ENCODE peak calls at places on chromosomes 5 and 9, in eight cellular contexts. B is body of pancreas, G is Peyer's patch, Y is ovary, I is heart left ventricle, F is spleen, V is IMR-90, S is adrenal gland. H is an unnamed sample. For H3K4me1, the result is how much of the 10 kb centered on the place peaks cover.

GRCh38 chr5:174724484-174725260 is at the start of gene MSX2:
- DNase-seq in B (peak), Y (peak), V (peak), F (peak), G (no peak), I (peak), S (peak), H (peak)

GRCh38 chr5:140382866-140383265 is 18.8 kb upstream of the ANKHD1 start:
- DNase-seq in V (no peak), F (no peak), G (no peak), Y (no peak), B (no peak), I (no peak), S (no peak), H (no peak)

GRCh38 chr9:72460342-72461312 is 60.8 kb upstream of the TMC1 start:
- DNase-seq in Y (no peak), I (no peak), F (no peak), S (no peak), V (no peak), G (no peak), B (peak), H (no peak)

GRCh38 chr9:89676281-89676680 is 71.5 kb downstream of the GADD45G start:
- DNase-seq in F (no peak), I (peak), B (peak), V (no peak), G (no peak), Y (no peak), S (peak), H (peak)

GRCh38 chr5:132013006-132013689 is 1.7 kb upstream of the ACSL6 start:
- DNase-seq in F (peak), B (no peak), Y (no peak), I (no peak), G (peak), S (peak), V (no peak), H (peak)

GRCh38 chr5:90133941-90134340 is 275.6 kb downstream of the CETN3 start:
- DNase-seq in S (no peak), Y (no peak), V (no peak), G (no peak), I (no peak), F (no peak), B (no peak), H (no peak)

GRCh38 chr5:85556464-85556863 is 1061.3 kb upstream of the COX7C start:
- DNase-seq in B (no peak), I (no peak), Y (no peak), G (no peak), F (peak), V (no peak), S (no peak), H (no peak)

GRCh38 chr5:127650649-127651048 is 1.8 kb downstream of the CTXN3 start:
- DNase-seq in V (peak), B (no peak), F (no peak), Y (no peak), S (no peak), I (no peak), G (no peak), H (no peak)

GRCh38 chr9:76912631-76913275 is 6.8 kb upstream of the PRUNE2 start:
- DNase-seq in F (no peak), Y (no peak), B (peak), G (no peak), I (no peak), V (peak), S (peak), H (no peak)

GRCh38 chr5:120767171-120767820 is 303.2 kb downstream of the PRR16 start:
- DNase-seq in Y (no peak), B (no peak), G (no peak), I (no peak), V (peak), F (no peak), S (no peak), H (no peak)

GRCh38 chr5:1131191-1131621 is 19.3 kb upstream of the SLC12A7 start:
- DNase-seq in V (no peak), B (no peak), Y (no peak), F (no peak), G (no peak), S (no peak), I (peak), H (peak)

GRCh38 chr9:757246-757881 is 84.1 kb upstream of the DMRT1 start:
- DNase-seq in B (peak), S (peak), F (no peak), I (peak), V (peak), G (no peak), Y (peak), H (no peak)

GRCh38 chr5:174935854-174936474 is 211.6 kb downstream of the MSX2 start:
- DNase-seq in B (peak), G (no peak), F (peak), S (peak), Y (no peak), V (peak), I (peak), H (peak)

GRCh38 chr5:142313275-142313674 is 11.5 kb downstream of the SPRY4 start:
- DNase-seq in I (no peak), V (no peak), F (no peak), Y (no peak), G (no peak), B (no peak), S (no peak), H (no peak)

GRCh38 chr9:108911820-108912219 is 22.1 kb downstream of the ELP1 start:
- DNase-seq in B (no peak), V (no peak), F (no peak), G (no peak), I (no peak), Y (no peak), S (no peak), H (no peak)

GRCh38 chr9:37005517-37006140 is 28.4 kb downstream of the PAX5 start:
- DNase-seq in Y (no peak), B (no peak), G (no peak), S (no peak), I (no peak), V (no peak), F (peak), H (no peak)

GRCh38 chr5:37900692-37901091 is 60.9 kb upstream of the GDNF start:
- DNase-seq in V (peak), B (no peak), G (peak), S (peak), F (no peak), Y (peak), I (peak), H (peak)

GRCh38 chr5:150645070-150645700 is 4.7 kb downstream of the SYNPO start:
- DNase-seq in V (peak), F (no peak), G (peak), S (peak), B (peak), Y (peak), I (peak), H (no peak)

GRCh38 chr5:10145922-10146321 is 103.8 kb downstream of the ATPSCKMT start:
- DNase-seq in V (peak), S (no peak), F (no peak), I (no peak), Y (no peak), G (no peak), B (no peak), H (no peak)

GRCh38 chr5:150410524-150411244 is 2.0 kb downstream of the CD74 start:
- DNase-seq in S (peak), I (peak), B (peak), G (peak), F (peak), V (peak), Y (peak), H (peak)

GRCh38 chr9:34086889-34087288 is 38.2 kb upstream of the UBAP2 start:
- DNase-seq in I (no peak), B (no peak), V (peak), G (no peak), S (no peak), F (peak), Y (no peak), H (no peak)

GRCh38 chr5:133316346-133317343 is 264.8 kb downstream of the HSPA4 start:
- DNase-seq in Y (no peak), F (no peak), V (no peak), S (no peak), G (no peak), I (no peak), B (no peak), H (no peak)

GRCh38 chr5:9562101-9562500 is 16.2 kb upstream of the SEMA5A start:
- DNase-seq in V (no peak), F (no peak), S (no peak), G (no peak), Y (no peak), B (no peak), I (no peak), H (no peak)

GRCh38 chr5:149404746-149405549 is 25.9 kb upstream of the IL17B start:
- DNase-seq in Y (no peak), I (no peak), V (peak), S (peak), G (no peak), F (no peak), B (no peak), H (no peak)

GRCh38 chr9:136048560-136049411 is 46.3 kb downstream of the NACC2 start:
- DNase-seq in S (peak), F (no peak), I (no peak), B (no peak), V (no peak), G (no peak), Y (no peak), H (no peak)

GRCh38 chr5:36701085-36701691 is 94.8 kb downstream of the SLC1A3 start:
- DNase-seq in F (no peak), G (peak), S (no peak), B (no peak), V (no peak), Y (no peak), I (no peak), H (no peak)

GRCh38 chr5:139658501-139658927 is 10.4 kb downstream of the CXXC5 start:
- DNase-seq in G (no peak), I (peak), Y (no peak), V (peak), S (no peak), B (peak), F (peak), H (no peak)

GRCh38 chr9:135939351-135940265 is 21.6 kb downstream of the UBAC1 start:
- DNase-seq in V (no peak), Y (no peak), I (no peak), G (no peak), F (no peak), B (no peak), S (no peak), H (no peak)

GRCh38 chr9:96420468-96421219 is 2.5 kb upstream of the ZNF367 start:
- DNase-seq in Y (peak), G (no peak), V (peak), F (no peak), B (peak), S (peak), I (peak), H (no peak)

DNA sequence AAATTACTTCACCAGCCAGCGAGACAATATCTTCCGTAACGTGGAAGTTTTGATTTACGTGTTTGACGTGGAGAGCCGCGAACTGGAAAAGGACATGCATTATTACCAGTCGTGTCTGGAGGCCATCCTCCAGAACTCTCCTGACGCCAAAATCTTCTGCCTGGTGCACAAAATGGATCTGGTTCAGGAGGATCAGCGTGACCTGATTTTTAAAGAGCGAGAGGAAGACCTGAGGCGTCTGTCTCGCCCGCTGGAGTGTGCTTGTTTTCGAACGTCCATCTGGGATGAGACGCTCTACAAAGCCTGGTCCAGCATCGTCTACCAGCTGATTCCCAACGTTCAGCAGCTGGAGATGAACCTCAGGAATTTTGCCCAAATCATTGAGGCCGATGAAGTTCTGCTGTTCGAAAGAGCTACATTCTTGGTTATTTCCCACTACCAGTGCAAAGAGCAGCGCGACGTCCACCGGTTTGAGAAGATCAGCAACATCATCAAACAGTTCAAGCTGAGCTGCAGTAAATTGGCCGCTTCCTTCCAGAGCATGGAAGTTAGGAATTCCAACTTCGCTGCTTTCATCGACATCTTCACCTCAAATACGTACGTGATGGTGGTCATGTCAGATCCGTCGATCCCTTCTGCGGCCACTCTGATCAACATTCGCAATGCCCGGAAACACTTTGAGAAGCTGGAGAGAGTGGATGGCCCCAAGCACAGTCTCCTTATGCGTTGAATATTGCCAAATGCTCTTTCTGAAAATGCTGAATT is 827 bp downstream of the RRAGA start:
- DNase-seq in I (no peak), S (no peak), Y (peak), V (peak), B (peak), G (peak), F (no peak), H (no peak)
- H3K4me1 ChIP-seq in I (under half), S (under half), Y (under half), V (under half), B (under half), G (under half), F (half or more), H (under half)

GRCh38 chr9:130450344-130451003 is 5.7 kb downstream of the ASS1 start:
- DNase-seq in I (no peak), V (no peak), F (no peak), B (peak), G (no peak), Y (no peak), S (peak), H (peak)
- H3K27ac ChIP-seq in I (peak), V (no peak), F (no peak), B (peak), G (no peak), Y (peak), S (peak), H (peak)

DNA sequence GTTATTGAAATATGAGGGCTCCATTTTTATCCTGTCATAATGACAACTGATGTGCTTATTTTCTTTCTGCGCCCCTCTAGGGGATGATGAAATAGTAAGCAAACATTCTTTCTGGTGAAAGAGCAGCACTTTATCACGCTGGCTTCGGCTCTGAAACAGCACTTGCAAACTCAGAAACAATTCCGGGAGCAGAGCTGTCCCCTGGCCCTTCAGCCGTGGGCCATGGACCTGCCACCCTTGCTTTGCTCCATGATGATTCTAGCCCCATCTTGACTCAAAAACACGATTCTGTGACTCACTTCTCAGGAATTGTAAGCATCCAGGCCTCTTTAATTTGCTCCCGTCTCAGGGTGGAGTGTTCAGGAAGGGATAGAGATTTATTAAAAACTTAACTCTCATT is 431.7 kb downstream of the IRX1 start:
- DNase-seq in I (no peak), G (no peak), Y (no peak), B (no peak), F (no peak), V (no peak), S (no peak), H (no peak)
- TF ChIP-seq POLR2A in I (no peak), G (no peak), Y (no peak), B (no peak), F (no peak), V (no peak), S (no peak), H (no peak)

GRCh38 chr5:157389103-157389502 is 70.9 kb upstream of the NIPAL4 start:
- DNase-seq in B (no peak), Y (no peak), S (no peak), F (no peak), I (no peak), V (no peak), G (no peak), H (no peak)
- H3K4me1 ChIP-seq in B (under half), Y (under half), S (under half), F (under half), I (under half), V (under half), G (under half), H (under half)

GRCh38 chr9:124769451-124770358 is 1.4 kb downstream of the NR6A1 start:
- DNase-seq in V (no peak), S (no peak), F (peak), B (peak), G (no peak), Y (no peak), I (no peak), H (no peak)
- H3K27ac ChIP-seq in V (no peak), S (no peak), F (no peak), B (peak), G (peak), Y (no peak), I (peak), H (no peak)

GRCh38 chr5:96808541-96808828 is 740 bp upstream of the ERAP1 start:
- DNase-seq in B (no peak), F (no peak), Y (no peak), S (no peak), I (no peak), G (no peak), V (no peak), H (no peak)
- TF ChIP-seq POLR2A in B (no peak), F (no peak), Y (no peak), S (no peak), I (peak), G (no peak), V (peak), H (no peak)

GRCh38 chr9:112380771-112381181 is 868 bp downstream of the HSDL2 start:
- DNase-seq in B (peak), F (no peak), S (no peak), G (no peak), Y (no peak), I (no peak), V (peak), H (no peak)

GRCh38 chr9:112378441-112379176 is 1.3 kb upstream of the HSDL2 start:
- DNase-seq in Y (no peak), B (no peak), F (peak), I (no peak), V (no peak), G (no peak), S (peak), H (no peak)

GRCh38 chr9:112380102-112380581 is at the start of gene HSDL2:
- DNase-seq in I (peak), G (peak), F (no peak), B (peak), Y (peak), V (peak), S (no peak), H (peak)

GRCh38 chr9:112377684-112378344 is 2.1 kb upstream of the HSDL2 start:
- DNase-seq in S (no peak), G (no peak), Y (no peak), B (no peak), V (no peak), F (no peak), I (no peak), H (no peak)

DNA sequence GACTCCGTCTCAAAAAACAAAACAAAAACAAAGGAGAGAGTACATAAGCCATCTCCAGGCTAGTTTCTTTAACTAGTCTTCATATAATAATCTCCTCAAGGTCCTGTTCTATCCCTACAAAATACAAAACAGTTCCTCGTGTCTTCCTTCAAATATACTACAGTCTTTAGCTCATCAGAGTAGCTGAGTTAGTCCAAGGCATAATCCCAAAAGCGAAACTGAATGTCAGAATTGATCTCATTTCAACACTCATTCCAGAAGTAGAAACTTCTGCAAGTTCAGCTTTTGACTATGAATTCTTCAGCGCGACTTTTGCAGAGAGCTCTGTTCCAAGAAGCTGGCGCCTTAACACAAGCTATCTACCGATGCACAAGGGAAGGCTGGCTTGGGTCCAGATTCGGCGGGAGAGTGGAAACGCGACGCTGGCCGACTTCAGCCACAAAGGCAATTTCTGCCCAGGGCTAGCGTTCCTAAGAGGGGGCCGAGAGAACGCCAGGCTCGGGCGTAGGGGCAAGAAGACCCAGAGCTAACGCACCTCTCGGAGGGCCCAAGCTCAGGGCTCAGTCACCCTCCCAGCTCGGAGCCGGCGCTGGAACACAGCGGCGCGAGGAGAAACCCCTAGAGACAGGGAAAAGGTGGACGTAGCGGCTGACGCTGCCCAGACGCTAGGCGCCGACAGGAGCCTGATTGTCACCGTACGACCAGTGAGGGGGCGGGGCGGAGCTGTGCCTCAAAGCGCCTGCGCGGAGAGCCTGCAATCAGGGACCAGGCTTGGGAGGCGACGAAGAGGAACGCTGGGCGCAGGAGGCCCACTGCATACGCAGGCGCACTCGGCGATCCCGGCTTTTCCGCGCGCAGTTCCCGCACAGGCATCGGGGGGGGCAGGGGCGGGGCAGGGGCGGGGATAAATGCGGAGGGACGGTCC is 469 bp upstream of the HSDL2 start:
- DNase-seq in I (peak), S (peak), G (peak), V (peak), F (peak), B (peak), Y (peak), H (peak)
- H3K4me1 ChIP-seq in I (half or more), S (under half), G (under half), V (under half), F (half or more), B (under half), Y (under half), H (half or more)

GRCh38 chr5:73256462-73257260 is 83.7 kb downstream of the TMEM174 start:
- DNase-seq in I (no peak), S (no peak), V (peak), Y (no peak), G (no peak), B (no peak), F (no peak), H (no peak)

GRCh38 chr5:73256012-73256411 is 83.0 kb downstream of the TMEM174 start:
- DNase-seq in S (no peak), F (no peak), B (no peak), I (no peak), V (no peak), G (no peak), Y (no peak), H (no peak)

GRCh38 chr5:73253047-73253660 is 80.2 kb downstream of the TMEM174 start:
- DNase-seq in I (no peak), Y (no peak), S (no peak), V (peak), F (no peak), G (no peak), B (no peak), H (no peak)

GRCh38 chr5:73250645-73251044 is 77.7 kb downstream of the TMEM174 start:
- DNase-seq in V (peak), I (no peak), G (no peak), Y (no peak), S (no peak), F (no peak), B (no peak), H (no peak)

DNA sequence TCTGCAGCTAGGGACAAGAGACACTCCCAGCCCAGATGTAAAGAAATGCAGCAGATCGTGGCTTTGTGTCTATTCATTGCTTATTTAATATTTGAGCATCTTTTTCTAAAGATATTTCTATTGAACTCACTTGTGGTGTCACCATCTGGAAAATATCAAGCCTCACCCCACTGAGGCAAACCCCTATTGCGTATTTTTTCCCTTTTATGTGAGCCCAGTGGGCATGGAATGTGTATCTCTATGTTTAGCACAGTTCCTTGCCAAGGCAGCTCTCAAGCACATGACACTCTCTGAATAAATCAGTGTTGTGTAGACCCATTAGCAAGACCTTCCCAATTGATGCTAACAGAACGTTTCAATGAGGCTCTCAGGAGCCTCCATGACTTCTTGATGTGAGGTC is 81.6 kb downstream of the TMEM174 start:
- DNase-seq in I (no peak), S (no peak), B (no peak), G (no peak), F (no peak), Y (no peak), V (no peak), H (no peak)
- H3K27ac ChIP-seq in I (no peak), S (no peak), B (no peak), G (no peak), F (no peak), Y (no peak), V (no peak), H (no peak)

H was measured in stomach.